ENCODE peak calls at places on chromosomes 13 and 19, in four cellular contexts. One of them, this sample, is unnamed.

GRCh38 chr19:50925734-50926133 is 14.5 kb upstream of the KLK4 start:
- DNase-seq in lower leg skin: no peak
- DNase-seq in IMR-90: no peak
- DNase-seq in suprapubic skin: no peak
- DNase-seq in this sample: no peak

GRCh38 chr13:21338651-21339278 is 120.3 kb downstream of the ZDHHC20 start:
- DNase-seq in lower leg skin: no peak
- DNase-seq in IMR-90: no peak
- DNase-seq in suprapubic skin: no peak
- DNase-seq in this sample: no peak

GRCh38 chr13:82467626-82468025 is 1414.6 kb downstream of the SLITRK1 start:
- DNase-seq in suprapubic skin: no peak
- DNase-seq in IMR-90: no peak
- DNase-seq in lower leg skin: no peak
- DNase-seq in this sample: no peak

GRCh38 chr13:43573787-43574562 is 212.8 kb downstream of the ENOX1 start:
- DNase-seq in suprapubic skin: no peak
- DNase-seq in lower leg skin: no peak
- DNase-seq in IMR-90: no peak
- DNase-seq in this sample: no peak

GRCh38 chr13:105389373-105389772 is 1146.1 kb downstream of the EFNB2 start:
- DNase-seq in suprapubic skin: no peak
- DNase-seq in IMR-90: no peak
- DNase-seq in lower leg skin: no peak
- DNase-seq in this sample: no peak

GRCh38 chr19:30020189-30020588 is 78.2 kb downstream of the URI1 start:
- DNase-seq in IMR-90: no peak
- DNase-seq in suprapubic skin: no peak
- DNase-seq in lower leg skin: no peak
- DNase-seq in this sample: no peak

GRCh38 chr13:94419304-94419943 is 60.1 kb downstream of the DCT start:
- DNase-seq in lower leg skin: no peak
- DNase-seq in suprapubic skin: no peak
- DNase-seq in IMR-90: peak
- DNase-seq in this sample: no peak

GRCh38 chr19:18020212-18021067 is 12.5 kb downstream of the ARRDC2 start:
- DNase-seq in lower leg skin: peak
- DNase-seq in IMR-90: peak
- DNase-seq in suprapubic skin: peak
- DNase-seq in this sample: peak

GRCh38 chr13:59846845-59847620 is 316.7 kb downstream of the DIAPH3 start:
- DNase-seq in suprapubic skin: no peak
- DNase-seq in IMR-90: no peak
- DNase-seq in lower leg skin: no peak
- DNase-seq in this sample: no peak

GRCh38 chr19:39434123-39435076 is 1.3 kb downstream of the RPS16 start:
- DNase-seq in IMR-90: no peak
- DNase-seq in suprapubic skin: no peak
- DNase-seq in lower leg skin: no peak
- DNase-seq in this sample: no peak

GRCh38 chr19:7196721-7197168 is 97.5 kb downstream of the INSR start:
- DNase-seq in suprapubic skin: peak
- DNase-seq in IMR-90: no peak
- DNase-seq in lower leg skin: peak
- DNase-seq in this sample: no peak

GRCh38 chr19:20453424-20453938 is 112.1 kb downstream of the ZNF737 start:
- DNase-seq in suprapubic skin: no peak
- DNase-seq in lower leg skin: no peak
- DNase-seq in IMR-90: no peak
- DNase-seq in this sample: no peak

GRCh38 chr13:48542581-48543341 is 9.9 kb upstream of the RCBTB2 start:
- DNase-seq in suprapubic skin: no peak
- DNase-seq in IMR-90: peak
- DNase-seq in lower leg skin: peak
- DNase-seq in this sample: no peak

GRCh38 chr19:17205237-17206140 is 9.7 kb upstream of the USE1 start:
- DNase-seq in IMR-90: peak
- DNase-seq in lower leg skin: no peak
- DNase-seq in suprapubic skin: no peak
- DNase-seq in this sample: peak

GRCh38 chr13:66106246-66106645 is 1123.9 kb downstream of the PCDH9 start:
- DNase-seq in lower leg skin: no peak
- DNase-seq in IMR-90: no peak
- DNase-seq in suprapubic skin: no peak
- DNase-seq in this sample: no peak

GRCh38 chr19:14149509-14149994 is 13.2 kb upstream of the ASF1B start:
- DNase-seq in suprapubic skin: no peak
- DNase-seq in IMR-90: no peak
- DNase-seq in lower leg skin: peak
- DNase-seq in this sample: peak

GRCh38 chr13:110929104-110929777 is 14.4 kb upstream of the ANKRD10 start:
- DNase-seq in IMR-90: no peak
- DNase-seq in suprapubic skin: no peak
- DNase-seq in lower leg skin: no peak
- DNase-seq in this sample: no peak

GRCh38 chr13:41547253-41548000 is 90.1 kb downstream of the RGCC start:
- DNase-seq in suprapubic skin: no peak
- DNase-seq in IMR-90: no peak
- DNase-seq in lower leg skin: peak
- DNase-seq in this sample: no peak

GRCh38 chr13:46124531-46124966 is 19.7 kb upstream of the CPB2 start:
- DNase-seq in IMR-90: no peak
- DNase-seq in suprapubic skin: no peak
- DNase-seq in lower leg skin: no peak
- DNase-seq in this sample: no peak

GRCh38 chr19:48608798-48609263 is 2.3 kb downstream of the SPACA4 start:
- DNase-seq in lower leg skin: no peak
- DNase-seq in suprapubic skin: no peak
- DNase-seq in IMR-90: no peak
- DNase-seq in this sample: no peak

GRCh38 chr13:80339841-80340642 is 884 bp downstream of the SPRY2 start:
- DNase-seq in lower leg skin: peak
- DNase-seq in IMR-90: peak
- DNase-seq in suprapubic skin: peak
- DNase-seq in this sample: peak

GRCh38 chr19:48258350-48258749 is 2.6 kb upstream of the CARD8 start:
- DNase-seq in suprapubic skin: no peak
- DNase-seq in IMR-90: no peak
- DNase-seq in lower leg skin: no peak
- DNase-seq in this sample: no peak

GRCh38 chr19:10353793-10354391 is 14.5 kb upstream of the ICAM3 start:
- DNase-seq in lower leg skin: no peak
- DNase-seq in IMR-90: peak
- DNase-seq in suprapubic skin: no peak
- DNase-seq in this sample: no peak

GRCh38 chr19:18494267-18494607 is 27.6 kb downstream of the ELL start:
- DNase-seq in lower leg skin: no peak
- DNase-seq in IMR-90: peak
- DNase-seq in suprapubic skin: no peak
- DNase-seq in this sample: no peak

GRCh38 chr19:46959962-46960556 is 59.6 kb upstream of the NPAS1 start:
- DNase-seq in suprapubic skin: no peak
- DNase-seq in IMR-90: no peak
- DNase-seq in lower leg skin: no peak
- DNase-seq in this sample: no peak

GRCh38 chr13:69155136-69155535 is 952.5 kb upstream of the ATXN8OS start:
- DNase-seq in IMR-90: no peak
- DNase-seq in lower leg skin: no peak
- DNase-seq in suprapubic skin: no peak
- DNase-seq in this sample: no peak

GRCh38 chr19:30587869-30588268 is 215.7 kb downstream of the ZNF536 start:
- DNase-seq in suprapubic skin: no peak
- DNase-seq in lower leg skin: no peak
- DNase-seq in IMR-90: no peak
- DNase-seq in this sample: no peak

GRCh38 chr13:87042946-87043345 is 628.2 kb upstream of the SLITRK5 start:
- DNase-seq in lower leg skin: no peak
- DNase-seq in suprapubic skin: no peak
- DNase-seq in IMR-90: peak
- DNase-seq in this sample: no peak

GRCh38 chr13:46773556-46773955 is 23.4 kb downstream of the ESD start:
- DNase-seq in suprapubic skin: no peak
- DNase-seq in IMR-90: no peak
- DNase-seq in lower leg skin: no peak
- DNase-seq in this sample: no peak

GRCh38 chr19:47580397-47580796 is 7.4 kb upstream of the ZNF541 start:
- DNase-seq in IMR-90: no peak
- DNase-seq in lower leg skin: no peak
- DNase-seq in suprapubic skin: no peak
- DNase-seq in this sample: no peak

GRCh38 chr13:99277629-99278028 is 19.4 kb upstream of the GPR18 start:
- DNase-seq in lower leg skin: no peak
- DNase-seq in IMR-90: no peak
- DNase-seq in suprapubic skin: no peak
- DNase-seq in this sample: no peak

GRCh38 chr19:33508941-33509614 is 12.5 kb downstream of the PEPD start:
- DNase-seq in suprapubic skin: no peak
- DNase-seq in IMR-90: no peak
- DNase-seq in lower leg skin: no peak
- DNase-seq in this sample: no peak

GRCh38 chr13:103236213-103236612 is 170.0 kb upstream of the SLC10A2 start:
- DNase-seq in suprapubic skin: no peak
- DNase-seq in lower leg skin: no peak
- DNase-seq in IMR-90: no peak
- DNase-seq in this sample: no peak

GRCh38 chr19:4638828-4639530 is at the start of gene TNFAIP8L1:
- DNase-seq in IMR-90: peak
- DNase-seq in lower leg skin: peak
- DNase-seq in suprapubic skin: peak
- DNase-seq in this sample: peak
- TF ChIP-seq POLR2A in IMR-90: peak
- TF ChIP-seq POLR2A in lower leg skin: no peak
- TF ChIP-seq POLR2A in suprapubic skin: no peak
- TF ChIP-seq POLR2A in this sample: no peak

DNA sequence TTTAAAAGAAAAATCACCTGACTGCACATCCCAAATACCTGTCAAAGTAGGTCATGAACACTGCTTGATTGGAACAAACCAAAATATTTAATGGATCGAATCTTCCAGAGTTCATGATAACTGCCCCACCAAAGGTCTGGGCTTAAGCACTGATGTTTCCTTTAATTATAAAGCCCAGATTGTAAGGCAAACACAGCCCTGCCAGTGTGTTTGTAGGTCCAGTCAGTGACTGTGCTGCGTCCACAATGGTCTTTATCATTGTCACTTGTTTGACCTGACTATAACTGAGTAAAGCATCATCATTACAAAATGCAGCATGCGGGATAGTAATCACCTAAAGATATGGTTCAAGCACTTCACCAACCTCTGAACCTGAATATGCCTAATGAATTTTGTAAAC is 63.3 kb downstream of the IRS2 start:
- DNase-seq in lower leg skin: no peak
- DNase-seq in suprapubic skin: no peak
- DNase-seq in IMR-90: no peak
- DNase-seq in this sample: no peak
- TF ChIP-seq POLR2A in lower leg skin: no peak
- TF ChIP-seq POLR2A in suprapubic skin: no peak
- TF ChIP-seq POLR2A in IMR-90: no peak
- TF ChIP-seq POLR2A in this sample: no peak

GRCh38 chr19:57279418-57280164 is 694 bp upstream of the ZNF460 start:
- DNase-seq in lower leg skin: peak
- DNase-seq in IMR-90: peak
- DNase-seq in suprapubic skin: peak
- DNase-seq in this sample: peak

GRCh38 chr19:57280913-57281425 is 684 bp downstream of the ZNF460 start:
- DNase-seq in IMR-90: no peak
- DNase-seq in lower leg skin: no peak
- DNase-seq in suprapubic skin: no peak
- DNase-seq in this sample: no peak

GRCh38 chr19:57276430-57276829 is 3.9 kb upstream of the ZNF460 start:
- DNase-seq in suprapubic skin: no peak
- DNase-seq in lower leg skin: no peak
- DNase-seq in IMR-90: no peak
- DNase-seq in this sample: no peak

GRCh38 chr19:57282011-57282636 is 1.8 kb downstream of the ZNF460 start:
- DNase-seq in lower leg skin: no peak
- DNase-seq in IMR-90: no peak
- DNase-seq in suprapubic skin: no peak
- DNase-seq in this sample: no peak

DNA sequence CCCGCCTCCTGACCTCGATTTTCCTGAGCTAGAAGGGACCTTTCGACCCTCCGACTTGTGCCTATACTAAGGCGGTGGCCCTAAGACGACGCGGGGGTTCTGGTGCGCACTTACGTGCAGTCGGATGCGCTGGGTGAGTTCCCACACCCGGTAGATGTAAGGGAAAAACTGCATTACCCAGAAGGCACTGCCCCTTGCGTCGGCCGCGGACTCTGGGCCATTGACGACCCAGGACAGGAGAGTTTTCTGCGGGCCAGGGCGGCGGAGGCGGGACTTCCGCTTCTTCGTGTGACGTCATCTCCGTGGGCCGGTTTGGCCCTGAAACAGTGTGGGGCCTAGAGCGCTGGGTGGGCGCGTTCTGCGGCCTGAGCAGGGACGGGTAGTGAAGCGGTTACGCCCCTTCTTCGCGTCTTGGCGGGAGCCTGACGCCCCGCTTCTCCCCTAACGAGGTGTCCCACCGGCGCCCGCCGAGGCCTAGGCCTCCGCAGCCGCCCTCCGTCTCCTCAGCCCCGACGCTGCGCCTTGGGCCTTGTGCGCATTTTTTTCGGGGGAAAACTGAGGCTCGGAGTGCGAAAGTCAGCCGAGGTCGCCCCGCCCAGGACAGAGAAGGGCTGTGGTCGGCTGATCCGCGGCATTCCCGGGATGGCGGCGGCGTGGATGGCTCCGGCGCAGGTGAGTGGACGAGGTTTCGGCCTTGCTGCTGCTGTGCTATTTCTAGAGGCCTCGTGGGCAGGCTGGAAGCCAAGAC is at the start of gene ZNF460:
- DNase-seq in IMR-90: peak
- DNase-seq in suprapubic skin: peak
- DNase-seq in lower leg skin: peak
- DNase-seq in this sample: peak
- TF ChIP-seq POLR2A in IMR-90: peak
- TF ChIP-seq POLR2A in suprapubic skin: peak
- TF ChIP-seq POLR2A in lower leg skin: no peak
- TF ChIP-seq POLR2A in this sample: peak

DNA sequence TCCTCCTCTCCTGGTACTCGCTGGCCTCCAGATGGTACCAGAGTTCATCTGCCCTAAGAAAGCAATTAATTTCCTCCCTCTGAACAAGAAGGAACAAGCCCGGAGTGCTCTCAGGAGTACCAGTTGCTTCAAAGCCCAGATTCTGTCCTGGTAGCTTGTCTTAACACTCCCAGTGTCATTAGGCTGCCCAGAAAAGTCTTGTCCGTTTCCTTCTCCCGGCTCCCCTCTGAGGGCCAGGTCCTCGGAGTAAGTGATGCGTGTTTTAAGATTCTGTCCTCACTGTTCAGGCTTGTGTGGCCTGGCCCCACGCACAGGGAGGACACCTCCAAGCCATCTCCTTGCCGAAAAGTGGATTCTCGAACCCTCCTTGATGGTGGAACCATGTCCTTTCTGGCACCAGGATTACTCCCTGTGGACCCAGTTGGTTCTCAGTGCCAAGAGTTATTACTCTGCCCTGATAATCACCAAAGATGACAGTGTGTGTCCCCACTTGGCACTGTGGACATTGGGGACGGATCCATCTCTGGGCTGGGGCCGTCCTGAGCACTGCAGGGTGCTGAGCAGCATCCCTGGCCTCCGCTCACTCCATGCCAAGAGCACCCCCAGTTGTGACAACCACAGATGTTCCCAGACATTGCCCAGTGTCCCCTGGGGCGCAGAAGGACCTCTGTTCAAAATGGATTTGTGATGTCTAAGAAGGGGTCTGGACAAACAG is 52.5 kb downstream of the RFX2 start:
- DNase-seq in lower leg skin: no peak
- DNase-seq in suprapubic skin: no peak
- DNase-seq in IMR-90: no peak
- DNase-seq in this sample: peak
- TF ChIP-seq POLR2A in lower leg skin: no peak
- TF ChIP-seq POLR2A in suprapubic skin: peak
- TF ChIP-seq POLR2A in IMR-90: no peak
- TF ChIP-seq POLR2A in this sample: no peak

This sample was measured in breast epithelium.